ENCODE peak calls at places on chromosomes 7 and 10, in ten cellular contexts. Q is B cell, B is fibroblast of the aortic adventitia, O is PC-9, Y is breast epithelium, Z is GM06990, V is upper lobe of right lung, G is lower lobe of right lung, C is cardiac muscle cell, J is fibroblast of lung. T is an unnamed sample.

GRCh38 chr10:75530337-75530736 is 98.9 kb downstream of the LRMDA start:
- DNase-seq in Q (no peak), B (peak), O (peak), Y (no peak), Z (no peak), V (no peak), G (no peak), C (no peak), J (peak), T (no peak)

GRCh38 chr7:39952378-39952777 is 2.3 kb downstream of the CDK13 start:
- DNase-seq in Q (no peak), B (peak), O (peak), Y (no peak), Z (no peak), V (no peak), G (no peak), C (peak), J (peak), T (no peak)

GRCh38 chr7:46549892-46550639 is 629.0 kb upstream of the IGFBP3 start:
- DNase-seq in Q (no peak), B (no peak), O (no peak), Y (no peak), Z (no peak), V (no peak), G (no peak), C (no peak), J (no peak), T (no peak)

GRCh38 chr7:77460057-77460486 is 43.9 kb upstream of the GSAP start:
- DNase-seq in Q (peak), B (no peak), O (no peak), Y (no peak), Z (no peak), V (no peak), G (no peak), C (no peak), J (no peak), T (no peak)

GRCh38 chr10:26755443-26755903 is 58.0 kb downstream of the PDSS1 start:
- DNase-seq in Q (peak), B (peak), O (no peak), Y (no peak), Z (peak), V (no peak), G (no peak), C (peak), J (peak), T (peak)

GRCh38 chr7:50664461-50664922 is 99.3 kb upstream of the DDC start:
- DNase-seq in Q (no peak), B (peak), O (peak), Y (no peak), Z (peak), V (no peak), G (no peak), C (peak), J (peak), T (peak)

GRCh38 chr7:37352974-37353948 is 95.4 kb downstream of the ELMO1 start:
- DNase-seq in Q (peak), B (no peak), O (no peak), Y (no peak), Z (peak), V (no peak), G (no peak), C (no peak), J (no peak), T (peak)

GRCh38 chr7:95338832-95339231 is 14.5 kb upstream of the PON1 start:
- DNase-seq in Q (no peak), B (no peak), O (no peak), Y (no peak), Z (no peak), V (no peak), G (no peak), C (no peak), J (no peak), T (no peak)

GRCh38 chr10:59959619-59960018 is 53.3 kb upstream of the CCDC6 start:
- DNase-seq in Q (no peak), B (no peak), O (no peak), Y (no peak), Z (no peak), V (no peak), G (no peak), C (no peak), J (no peak), T (no peak)
- TF ChIP-seq CTCF in Q (no peak), B (no peak), O (no peak), Y (no peak), Z (no peak), V (no peak), G (no peak), C (no peak), J (no peak), T (no peak)

GRCh38 chr10:123582084-123582989 is 83.8 kb upstream of the GPR26 start:
- DNase-seq in Q (peak), B (peak), O (peak), Y (peak), Z (peak), V (peak), G (peak), C (peak), J (peak), T (peak)

GRCh38 chr10:123587110-123587509 is 79.0 kb upstream of the GPR26 start:
- DNase-seq in Q (no peak), B (no peak), O (no peak), Y (no peak), Z (no peak), V (no peak), G (no peak), C (no peak), J (no peak), T (no peak)

GRCh38 chr10:123583639-123584418 is 82.3 kb upstream of the GPR26 start:
- DNase-seq in Q (peak), B (peak), O (no peak), Y (peak), Z (peak), V (peak), G (peak), C (peak), J (peak), T (peak)

GRCh38 chr10:123585477-123586445 is 80.4 kb upstream of the GPR26 start:
- DNase-seq in Q (no peak), B (no peak), O (no peak), Y (no peak), Z (no peak), V (no peak), G (no peak), C (no peak), J (no peak), T (no peak)

GRCh38 chr10:123584419-123584775 is 81.8 kb upstream of the GPR26 start:
- DNase-seq in Q (no peak), B (no peak), O (no peak), Y (no peak), Z (no peak), V (no peak), G (no peak), C (no peak), J (no peak), T (no peak)
- TF ChIP-seq CTCF in Q (no peak), B (no peak), O (no peak), Y (no peak), Z (no peak), V (no peak), G (no peak), C (no peak), J (no peak), T (no peak)

GRCh38 chr7:29158748-29159147 is 12.4 kb upstream of the CPVL start:
- DNase-seq in Q (no peak), B (no peak), O (no peak), Y (no peak), Z (no peak), V (no peak), G (no peak), C (no peak), J (no peak), T (no peak)

GRCh38 chr7:29160080-29160479 is 13.7 kb upstream of the CPVL start:
- DNase-seq in Q (no peak), B (no peak), O (no peak), Y (no peak), Z (no peak), V (no peak), G (no peak), C (no peak), J (no peak), T (no peak)

GRCh38 chr7:29161226-29161625 is 14.9 kb upstream of the CPVL start:
- DNase-seq in Q (no peak), B (no peak), O (no peak), Y (no peak), Z (no peak), V (no peak), G (no peak), C (no peak), J (no peak), T (no peak)

GRCh38 chr7:29154076-29154475 is 7.7 kb upstream of the CPVL start:
- DNase-seq in Q (no peak), B (no peak), O (no peak), Y (no peak), Z (no peak), V (no peak), G (no peak), C (no peak), J (no peak), T (no peak)

DNA sequence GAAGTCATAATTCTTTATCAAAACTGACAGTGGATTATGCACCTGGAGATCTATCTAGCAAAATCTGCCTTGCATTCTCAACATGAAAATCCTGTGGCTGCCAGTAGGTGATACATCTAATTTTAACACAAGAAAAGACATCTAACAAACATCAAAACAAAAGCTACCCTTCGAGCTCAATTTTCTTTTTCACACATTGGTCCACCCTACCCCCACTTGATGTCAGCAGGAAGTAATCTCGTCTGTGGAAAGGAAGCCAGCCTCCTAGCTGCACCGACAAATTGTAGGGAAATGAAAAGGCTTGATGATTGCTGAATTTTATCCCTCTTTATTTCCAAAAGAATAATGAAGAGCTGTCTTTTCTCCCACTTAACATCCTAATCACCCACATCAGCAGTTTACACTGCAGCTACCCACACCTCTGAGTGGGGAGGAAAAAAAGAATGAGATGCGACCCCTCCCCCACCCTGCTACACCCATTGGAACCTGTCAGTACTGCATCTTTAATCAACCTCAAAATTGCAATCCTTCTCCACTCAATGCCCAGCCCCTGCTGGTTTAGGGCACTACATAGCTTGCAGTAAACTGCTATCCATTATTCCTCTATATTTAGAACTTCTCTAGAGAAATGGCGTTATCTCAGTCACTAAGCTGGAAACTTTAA is 10.6 kb upstream of the CPVL start:
- DNase-seq in Q (no peak), B (no peak), O (no peak), Y (no peak), Z (no peak), V (no peak), G (no peak), C (no peak), J (no peak), T (no peak)
- TF ChIP-seq CTCF in Q (no peak), B (no peak), O (no peak), Y (no peak), Z (no peak), V (no peak), G (no peak), C (no peak), J (no peak), T (no peak)

DNA sequence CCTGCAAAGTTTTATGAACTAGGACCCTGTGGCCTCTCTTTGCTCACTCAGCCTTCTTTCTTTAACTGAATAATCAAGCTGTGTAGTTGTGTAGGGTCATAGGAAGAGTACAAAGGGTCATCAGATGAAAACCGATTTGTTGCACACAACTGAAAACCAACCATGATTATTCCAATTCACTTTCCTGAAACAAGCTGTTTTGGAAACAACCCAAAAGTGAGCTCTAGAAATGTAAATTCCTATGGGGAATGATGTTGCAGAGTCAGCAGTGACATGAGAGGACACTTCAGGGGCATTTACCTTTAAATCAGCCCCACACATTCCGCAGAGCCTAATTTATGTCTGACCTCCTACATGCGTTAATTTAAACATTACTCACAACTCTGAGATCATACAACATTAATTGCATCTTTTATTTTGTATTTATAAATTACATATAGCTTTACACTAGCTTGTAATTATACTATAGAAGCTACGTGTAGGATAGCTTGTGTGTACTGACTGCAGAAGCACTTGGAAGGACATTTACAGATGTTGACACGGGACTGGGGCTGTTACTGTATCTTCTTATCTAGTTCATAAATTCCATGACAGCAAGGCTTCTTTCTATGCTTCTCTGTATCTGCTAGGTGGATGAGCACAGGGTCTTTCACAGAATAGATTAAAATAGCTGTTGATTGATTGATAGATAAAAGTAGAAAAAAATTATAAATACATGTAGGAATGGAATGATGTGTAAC is 139.9 kb upstream of the AKR1E2 start:
- DNase-seq in Q (no peak), B (no peak), O (no peak), Y (no peak), Z (no peak), V (no peak), G (no peak), C (no peak), J (no peak), T (no peak)
- TF ChIP-seq CTCF in Q (no peak), B (no peak), O (no peak), Y (no peak), Z (no peak), V (no peak), G (no peak), C (no peak), J (no peak), T (no peak)